ENCODE peak calls at places on chromosome 7, in four cellular contexts. G is NCI-H460, U is HTR-8/SVneo, W is germinal center. S is an unnamed sample.

GRCh38 chr7:47816647-47817046 is 131.6 kb downstream of the PKD1L1 start:
- DNase-seq in W (no peak), G (no peak), U (no peak), S (no peak)

GRCh38 chr7:138729444-138729843 is 28.3 kb upstream of the SVOPL start:
- DNase-seq in W (no peak), U (no peak), G (no peak), S (no peak)

GRCh38 chr7:147432068-147432467 is 1158.5 kb upstream of the C7orf33 start:
- DNase-seq in W (no peak), U (no peak), G (no peak), S (no peak)

GRCh38 chr7:15753834-15754600 is 67.5 kb upstream of the MEOX2 start:
- DNase-seq in U (no peak), W (no peak), G (no peak), S (no peak)

GRCh38 chr7:88789480-88790064 is 6.0 kb downstream of the TEX47 start:
- DNase-seq in U (no peak), W (peak), G (peak), S (no peak)

GRCh38 chr7:101817031-101817929 is at the start of gene CUX1:
- DNase-seq in U (no peak), W (peak), G (no peak), S (peak)

GRCh38 chr7:146115665-146116451 is 743 bp upstream of the CNTNAP2 start:
- DNase-seq in G (peak), U (peak), W (peak), S (peak)

GRCh38 chr7:16616542-16616941 is 29.0 kb downstream of the ANKMY2 start:
- DNase-seq in U (no peak), G (no peak), W (no peak), S (no peak)

GRCh38 chr7:82665966-82666507 is 222.5 kb upstream of the CACNA2D1 start:
- DNase-seq in U (no peak), G (no peak), W (no peak), S (no peak)

GRCh38 chr7:91517408-91517807 is 253.2 kb downstream of the FZD1 start:
- DNase-seq in G (no peak), W (no peak), U (no peak), S (no peak)

GRCh38 chr7:77393261-77393660 is 22.9 kb downstream of the GSAP start:
- DNase-seq in G (no peak), U (no peak), W (peak), S (no peak)

GRCh38 chr7:151844080-151844827 is 32.7 kb downstream of the PRKAG2 start:
- DNase-seq in U (peak), W (no peak), G (peak), S (no peak)

GRCh38 chr7:23474098-23474828 is 4.0 kb upstream of the IGF2BP3 start:
- DNase-seq in G (peak), W (peak), U (peak), S (peak)

GRCh38 chr7:39971924-39972323 is 21.9 kb downstream of the CDK13 start:
- DNase-seq in W (peak), U (no peak), G (no peak), S (peak)

GRCh38 chr7:27141138-27141537 is 2.3 kb downstream of the HOXA5 start:
- DNase-seq in G (no peak), U (no peak), W (no peak), S (no peak)

GRCh38 chr7:27242580-27243339 is at the start of gene EVX1:
- DNase-seq in G (no peak), U (no peak), W (no peak), S (no peak)

GRCh38 chr7:128710391-128710930 is 28.7 kb upstream of the CALU start:
- DNase-seq in W (no peak), U (no peak), G (no peak), S (no peak)

GRCh38 chr7:131226116-131226562 is 101.5 kb upstream of the MKLN1 start:
- DNase-seq in W (no peak), U (no peak), G (no peak), S (no peak)

GRCh38 chr7:86282014-86282682 is 361.6 kb upstream of the GRM3 start:
- DNase-seq in W (no peak), U (no peak), G (no peak), S (no peak)

GRCh38 chr7:124550036-124550435 is 215.6 kb downstream of the GPR37 start:
- DNase-seq in G (no peak), W (no peak), U (no peak), S (no peak)

S was measured in B cell.